ENCODE peak calls at places on chromosomes 2 and 18, in ten cellular contexts. U, I, X, D, B, Z, E, G, Q and J are unnamed samples.

GRCh38 chr2:158586491-158586890 is 129.7 kb downstream of the PKP4 start:
- DNase-seq in U (no peak), I (no peak), X (no peak), D (no peak), B (peak), Z (no peak), E (no peak), G (no peak), Q (peak), J (no peak)

GRCh38 chr2:172674034-172674967 is 61.3 kb upstream of the RAPGEF4 start:
- DNase-seq in U (no peak), I (peak), X (no peak), D (no peak), B (no peak), Z (peak), E (peak), G (peak), Q (peak), J (peak)

GRCh38 chr2:218839430-218839829 is 7.8 kb upstream of the PRKAG3 start:
- DNase-seq in U (no peak), I (no peak), X (no peak), D (no peak), B (peak), Z (no peak), E (no peak), G (no peak), Q (peak), J (no peak)

GRCh38 chr2:28952806-28953190 is 28.3 kb upstream of the TOGARAM2 start:
- DNase-seq in U (no peak), I (no peak), X (peak), D (no peak), B (no peak), Z (no peak), E (no peak), G (no peak), Q (no peak), J (no peak)

GRCh38 chr18:476368-476767 is 24.1 kb downstream of the COLEC12 start:
- DNase-seq in U (no peak), I (no peak), X (no peak), D (no peak), B (no peak), Z (no peak), E (no peak), G (no peak), Q (no peak), J (no peak)

GRCh38 chr18:70422061-70422965 is 133.5 kb downstream of the SOCS6 start:
- DNase-seq in U (peak), I (no peak), X (no peak), D (no peak), B (peak), Z (no peak), E (peak), G (no peak), Q (peak), J (no peak)

GRCh38 chr18:63138469-63139340 is 180.9 kb downstream of the BCL2 start:
- DNase-seq in U (no peak), I (no peak), X (peak), D (no peak), B (no peak), Z (no peak), E (no peak), G (peak), Q (peak), J (peak)

GRCh38 chr2:230128943-230129342 is 60.2 kb upstream of the SLC16A14 start:
- DNase-seq in U (no peak), I (no peak), X (no peak), D (no peak), B (peak), Z (no peak), E (no peak), G (no peak), Q (peak), J (no peak)

GRCh38 chr2:208406474-208407451 is at the start of gene PTH2R:
- DNase-seq in U (no peak), I (no peak), X (no peak), D (no peak), B (peak), Z (no peak), E (peak), G (no peak), Q (no peak), J (no peak)

GRCh38 chr2:217935901-217936684 is 66.7 kb downstream of the TNS1 start:
- DNase-seq in U (no peak), I (no peak), X (no peak), D (no peak), B (peak), Z (no peak), E (peak), G (no peak), Q (peak), J (no peak)

GRCh38 chr18:5601188-5601624 is 57.4 kb upstream of the EPB41L3 start:
- DNase-seq in U (no peak), I (no peak), X (no peak), D (no peak), B (no peak), Z (no peak), E (no peak), G (no peak), Q (no peak), J (no peak)

GRCh38 chr2:148524519-148524919 is 120.0 kb upstream of the EPC2 start:
- DNase-seq in U (no peak), I (no peak), X (no peak), D (no peak), B (no peak), Z (no peak), E (no peak), G (no peak), Q (no peak), J (no peak)

GRCh38 chr2:236769981-236770671 is 200.5 kb downstream of the ACKR3 start:
- DNase-seq in U (peak), I (no peak), X (no peak), D (no peak), B (peak), Z (no peak), E (no peak), G (no peak), Q (peak), J (no peak)

GRCh38 chr2:231666171-231667095 is 41.9 kb upstream of the PTMA start:
- DNase-seq in U (peak), I (peak), X (peak), D (peak), B (peak), Z (peak), E (peak), G (peak), Q (peak), J (peak)

GRCh38 chr2:157067562-157067961 is 189.9 kb upstream of the GALNT5 start:
- DNase-seq in U (no peak), I (no peak), X (no peak), D (no peak), B (no peak), Z (no peak), E (no peak), G (no peak), Q (no peak), J (no peak)

GRCh38 chr2:63788070-63788469 is 53.6 kb upstream of the UGP2 start:
- DNase-seq in U (peak), I (no peak), X (no peak), D (no peak), B (peak), Z (no peak), E (no peak), G (no peak), Q (peak), J (no peak)

GRCh38 chr18:76988827-76989646 is 143.5 kb downstream of the MBP start:
- DNase-seq in U (no peak), I (no peak), X (no peak), D (no peak), B (no peak), Z (no peak), E (no peak), G (no peak), Q (no peak), J (no peak)

GRCh38 chr18:33871363-33872025 is 293.5 kb downstream of the ASXL3 start:
- DNase-seq in U (no peak), I (no peak), X (peak), D (no peak), B (peak), Z (no peak), E (no peak), G (no peak), Q (no peak), J (no peak)

GRCh38 chr2:182509-183122 is 81.2 kb downstream of the SH3YL1 start:
- DNase-seq in U (no peak), I (no peak), X (peak), D (no peak), B (no peak), Z (no peak), E (no peak), G (no peak), Q (no peak), J (no peak)

GRCh38 chr18:80210312-80211083 is 36.8 kb downstream of the PARD6G start:
- DNase-seq in U (no peak), I (no peak), X (no peak), D (no peak), B (no peak), Z (no peak), E (no peak), G (no peak), Q (no peak), J (no peak)

GRCh38 chr2:25814681-25815080 is 63.6 kb downstream of the ASXL2 start:
- DNase-seq in U (no peak), I (no peak), X (no peak), D (no peak), B (peak), Z (no peak), E (no peak), G (no peak), Q (peak), J (no peak)

GRCh38 chr2:65018141-65018582 is 29.0 kb downstream of the SLC1A4 start:
- DNase-seq in U (no peak), I (no peak), X (no peak), D (no peak), B (no peak), Z (no peak), E (no peak), G (no peak), Q (no peak), J (no peak)

GRCh38 chr2:126823951-126824350 is 74.7 kb upstream of the TEX51 start:
- DNase-seq in U (no peak), I (no peak), X (no peak), D (no peak), B (no peak), Z (no peak), E (no peak), G (no peak), Q (no peak), J (no peak)

GRCh38 chr2:75559633-75560021 is 1.1 kb downstream of the EVA1A start:
- DNase-seq in U (no peak), I (no peak), X (no peak), D (no peak), B (no peak), Z (no peak), E (no peak), G (no peak), Q (peak), J (no peak)

GRCh38 chr2:47075361-47076125 is 79.6 kb downstream of the STPG4 start:
- DNase-seq in U (no peak), I (no peak), X (no peak), D (no peak), B (no peak), Z (no peak), E (peak), G (no peak), Q (peak), J (no peak)

GRCh38 chr2:71269511-71270090 is 42.7 kb upstream of the PAIP2B start:
- DNase-seq in U (no peak), I (no peak), X (no peak), D (no peak), B (no peak), Z (no peak), E (peak), G (no peak), Q (no peak), J (no peak)

GRCh38 chr18:77763530-77763929 is 513.9 kb downstream of the GALR1 start:
- DNase-seq in U (no peak), I (no peak), X (no peak), D (no peak), B (no peak), Z (no peak), E (no peak), G (no peak), Q (no peak), J (no peak)

GRCh38 chr2:215366440-215367032 is 54.7 kb downstream of the ATIC start:
- DNase-seq in U (no peak), I (no peak), X (no peak), D (no peak), B (peak), Z (no peak), E (no peak), G (no peak), Q (peak), J (no peak)

GRCh38 chr2:152120430-152120829 is 21.6 kb upstream of the CACNB4 start:
- DNase-seq in U (no peak), I (no peak), X (no peak), D (no peak), B (no peak), Z (no peak), E (no peak), G (no peak), Q (no peak), J (no peak)
- TF ChIP-seq CTCF in U (no peak), I (no peak), X (no peak), D (no peak), B (no peak), Z (no peak), E (no peak), G (no peak), Q (no peak), J (no peak)

DNA sequence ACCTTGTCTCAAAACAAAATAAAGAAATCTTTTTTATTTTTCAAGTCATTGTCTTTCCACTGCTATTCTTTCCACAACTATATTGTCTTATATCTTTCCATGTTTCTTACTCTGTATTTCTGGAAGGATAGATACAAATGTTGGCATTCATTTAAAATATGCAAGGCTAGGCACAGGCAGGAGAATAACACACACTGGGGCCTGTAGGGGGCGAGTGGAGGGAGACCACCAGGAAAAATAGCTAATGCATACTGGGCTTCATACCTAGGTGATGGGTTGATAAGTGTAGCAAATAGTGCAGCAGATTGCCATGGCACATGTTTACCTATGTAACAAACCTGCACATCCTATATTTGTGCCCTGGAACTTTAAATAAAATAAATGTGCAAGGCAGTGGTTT is 9.6 kb downstream of the MRPL30 start:
- DNase-seq in U (no peak), I (no peak), X (no peak), D (no peak), B (no peak), Z (no peak), E (no peak), G (no peak), Q (no peak), J (no peak)
- TF ChIP-seq CTCF in U (no peak), I (peak), X (peak), D (no peak), B (peak), Z (no peak), E (no peak), G (no peak), Q (no peak), J (no peak)

GRCh38 chr2:128178144-128178649 is 87.2 kb downstream of the UGGT1 start:
- DNase-seq in U (no peak), I (no peak), X (no peak), D (no peak), B (no peak), Z (no peak), E (no peak), G (no peak), Q (no peak), J (no peak)

GRCh38 chr2:128177315-128177714 is 86.3 kb downstream of the UGGT1 start:
- DNase-seq in U (no peak), I (no peak), X (no peak), D (no peak), B (no peak), Z (no peak), E (no peak), G (no peak), Q (no peak), J (no peak)

GRCh38 chr2:128178650-128179460 is 87.9 kb downstream of the UGGT1 start:
- DNase-seq in U (peak), I (peak), X (peak), D (no peak), B (peak), Z (peak), E (no peak), G (peak), Q (peak), J (peak)

GRCh38 chr2:128180031-128180430 is 89.0 kb downstream of the UGGT1 start:
- DNase-seq in U (no peak), I (no peak), X (no peak), D (no peak), B (no peak), Z (no peak), E (no peak), G (no peak), Q (no peak), J (no peak)

GRCh38 chr2:128179461-128179755 is 88.4 kb downstream of the UGGT1 start:
- DNase-seq in U (no peak), I (no peak), X (no peak), D (no peak), B (no peak), Z (no peak), E (no peak), G (no peak), Q (no peak), J (no peak)
- TF ChIP-seq CTCF in U (no peak), I (no peak), X (peak), D (no peak), B (no peak), Z (no peak), E (no peak), G (no peak), Q (no peak), J (no peak)

GRCh38 chr18:49094136-49094535 is 143.4 kb upstream of the SMAD7 start:
- DNase-seq in U (no peak), I (no peak), X (no peak), D (no peak), B (peak), Z (no peak), E (no peak), G (no peak), Q (peak), J (no peak)
- TF ChIP-seq CTCF in U (no peak), I (no peak), X (no peak), D (no peak), B (no peak), Z (no peak), E (no peak), G (no peak), Q (no peak), J (no peak)

GRCh38 chr2:18435425-18436037 is 124.9 kb downstream of the RDH14 start:
- DNase-seq in U (peak), I (peak), X (peak), D (no peak), B (peak), Z (no peak), E (no peak), G (peak), Q (peak), J (no peak)
- TF ChIP-seq CTCF in U (peak), I (peak), X (peak), D (no peak), B (peak), Z (peak), E (peak), G (peak), Q (peak), J (peak)

GRCh38 chr2:54603357-54603756 is 120.1 kb upstream of the EML6 start:
- DNase-seq in U (no peak), I (no peak), X (no peak), D (no peak), B (peak), Z (no peak), E (no peak), G (no peak), Q (peak), J (no peak)
- TF ChIP-seq CTCF in U (no peak), I (no peak), X (no peak), D (no peak), B (no peak), Z (no peak), E (no peak), G (no peak), Q (no peak), J (no peak)

DNA sequence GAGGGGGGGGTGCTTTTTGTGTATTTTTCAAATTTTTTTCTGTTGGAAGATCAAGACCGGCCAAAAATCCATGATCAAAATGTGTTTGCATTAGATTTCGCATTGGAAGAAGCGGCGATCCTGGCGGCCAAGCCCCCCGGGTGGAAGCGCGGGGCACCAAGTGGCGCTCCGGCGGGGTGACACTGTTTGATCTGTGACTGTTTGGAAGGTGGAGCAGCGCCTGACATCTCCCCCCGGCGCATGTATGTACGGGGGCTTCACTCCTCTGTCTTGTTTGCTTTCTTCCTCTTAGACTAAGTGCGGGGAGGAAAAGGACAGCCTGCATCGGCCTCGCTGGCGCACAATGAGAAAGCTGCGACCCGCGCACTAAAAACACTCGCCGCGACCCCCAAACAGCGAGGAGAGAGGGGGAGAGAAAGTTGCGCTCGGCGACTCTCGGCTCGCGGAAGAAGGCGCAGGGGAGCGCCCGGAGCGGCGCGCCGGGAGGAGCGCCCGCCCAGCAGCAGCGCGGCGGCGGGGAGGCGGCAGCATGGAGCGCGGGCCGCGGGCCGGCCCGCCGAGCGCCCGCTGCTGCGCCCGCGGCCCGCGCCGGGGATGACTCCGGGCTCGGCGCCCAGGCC is 515 bp downstream of the TSHZ1 start:
- DNase-seq in U (no peak), I (peak), X (peak), D (peak), B (no peak), Z (no peak), E (no peak), G (peak), Q (no peak), J (peak)
- TF ChIP-seq CTCF in U (no peak), I (no peak), X (peak), D (no peak), B (no peak), Z (no peak), E (no peak), G (no peak), Q (no peak), J (no peak)

DNA sequence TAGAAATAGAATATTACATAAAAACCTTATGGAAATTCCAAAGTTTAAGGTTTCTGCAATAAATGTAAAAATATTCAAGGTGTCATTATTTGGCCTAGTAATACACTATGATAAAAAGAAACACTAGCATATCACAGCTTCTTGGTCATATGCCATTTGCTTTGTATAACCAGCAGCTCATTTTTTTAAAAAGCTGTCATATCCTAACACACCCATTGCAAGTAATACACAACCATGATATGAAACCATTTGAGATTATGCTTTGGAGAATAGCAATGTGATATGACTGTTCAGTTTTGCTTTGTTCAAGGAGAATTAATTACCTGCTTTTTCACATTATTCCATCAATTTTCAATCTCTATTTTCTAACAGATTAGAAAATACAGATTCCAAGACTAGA is 149.0 kb downstream of the IKZF2 start:
- DNase-seq in U (no peak), I (no peak), X (no peak), D (no peak), B (no peak), Z (no peak), E (no peak), G (no peak), Q (no peak), J (no peak)
- TF ChIP-seq CTCF in U (no peak), I (no peak), X (no peak), D (no peak), B (no peak), Z (no peak), E (no peak), G (no peak), Q (no peak), J (no peak)